ENCODE peak calls at places on chromosomes 7 and 10, in eight cellular contexts. One of them, this sample, is unnamed.

GRCh38 chr10:34960983-34961382 is 129.2 kb downstream of the CUL2 start:
- DNase-seq in GM12878: no peak
- DNase-seq in K562: no peak
- DNase-seq in Panc1: no peak
- DNase-seq in A549: no peak
- DNase-seq in HCT116: no peak
- DNase-seq in SK-N-SH: peak
- DNase-seq in GM23338: peak
- DNase-seq in this sample: no peak

GRCh38 chr10:3339531-3339950 is 167.0 kb upstream of the PITRM1 start:
- DNase-seq in GM12878: no peak
- DNase-seq in K562: no peak
- DNase-seq in Panc1: no peak
- DNase-seq in A549: no peak
- DNase-seq in HCT116: no peak
- DNase-seq in SK-N-SH: no peak
- DNase-seq in GM23338: no peak
- DNase-seq in this sample: no peak

GRCh38 chr7:44218418-44219201 is 17.8 kb downstream of the YKT6 start:
- DNase-seq in GM12878: no peak
- DNase-seq in K562: peak
- DNase-seq in Panc1: no peak
- DNase-seq in A549: no peak
- DNase-seq in HCT116: no peak
- DNase-seq in SK-N-SH: peak
- DNase-seq in GM23338: peak
- DNase-seq in this sample: no peak

GRCh38 chr7:11153694-11154093 is 180.0 kb downstream of the PHF14 start:
- DNase-seq in GM12878: no peak
- DNase-seq in K562: no peak
- DNase-seq in Panc1: no peak
- DNase-seq in A549: no peak
- DNase-seq in HCT116: no peak
- DNase-seq in SK-N-SH: no peak
- DNase-seq in GM23338: peak
- DNase-seq in this sample: no peak

GRCh38 chr10:99339563-99340047 is 10.4 kb downstream of the CNNM1 start:
- DNase-seq in GM12878: no peak
- DNase-seq in K562: no peak
- DNase-seq in Panc1: no peak
- DNase-seq in A549: no peak
- DNase-seq in HCT116: no peak
- DNase-seq in SK-N-SH: no peak
- DNase-seq in GM23338: no peak
- DNase-seq in this sample: no peak

GRCh38 chr10:68105820-68106219 is 3.5 kb upstream of the MYPN start:
- DNase-seq in GM12878: no peak
- DNase-seq in K562: no peak
- DNase-seq in Panc1: peak
- DNase-seq in A549: no peak
- DNase-seq in HCT116: no peak
- DNase-seq in SK-N-SH: no peak
- DNase-seq in GM23338: no peak
- DNase-seq in this sample: no peak

GRCh38 chr7:156927571-156928405 is 21.7 kb upstream of the NOM1 start:
- DNase-seq in GM12878: no peak
- DNase-seq in K562: no peak
- DNase-seq in Panc1: no peak
- DNase-seq in A549: no peak
- DNase-seq in HCT116: no peak
- DNase-seq in SK-N-SH: no peak
- DNase-seq in GM23338: no peak
- DNase-seq in this sample: no peak

GRCh38 chr10:11871470-11871869 is 48.3 kb downstream of the PROSER2 start:
- DNase-seq in GM12878: no peak
- DNase-seq in K562: peak
- DNase-seq in Panc1: no peak
- DNase-seq in A549: no peak
- DNase-seq in HCT116: no peak
- DNase-seq in SK-N-SH: no peak
- DNase-seq in GM23338: no peak
- DNase-seq in this sample: no peak

GRCh38 chr7:139490130-139490529 is 6.7 kb upstream of the KLRG2 start:
- DNase-seq in GM12878: no peak
- DNase-seq in K562: no peak
- DNase-seq in Panc1: no peak
- DNase-seq in A549: no peak
- DNase-seq in HCT116: no peak
- DNase-seq in SK-N-SH: no peak
- DNase-seq in GM23338: no peak
- DNase-seq in this sample: no peak

GRCh38 chr10:62817120-62817762 is 1.1 kb upstream of the EGR2 start:
- DNase-seq in GM12878: no peak
- DNase-seq in K562: peak
- DNase-seq in Panc1: no peak
- DNase-seq in A549: no peak
- DNase-seq in HCT116: no peak
- DNase-seq in SK-N-SH: peak
- DNase-seq in GM23338: peak
- DNase-seq in this sample: peak

GRCh38 chr7:22853674-22854157 is 31.1 kb upstream of the TOMM7 start:
- DNase-seq in GM12878: no peak
- DNase-seq in K562: no peak
- DNase-seq in Panc1: no peak
- DNase-seq in A549: peak
- DNase-seq in HCT116: peak
- DNase-seq in SK-N-SH: peak
- DNase-seq in GM23338: peak
- DNase-seq in this sample: peak

GRCh38 chr10:32265756-32266155 is 81.2 kb downstream of the EPC1 start:
- DNase-seq in GM12878: no peak
- DNase-seq in K562: no peak
- DNase-seq in Panc1: no peak
- DNase-seq in A549: no peak
- DNase-seq in HCT116: no peak
- DNase-seq in SK-N-SH: no peak
- DNase-seq in GM23338: no peak
- DNase-seq in this sample: no peak

GRCh38 chr7:38870147-38870546 is 38.8 kb downstream of the VPS41 start:
- DNase-seq in GM12878: no peak
- DNase-seq in K562: no peak
- DNase-seq in Panc1: no peak
- DNase-seq in A549: no peak
- DNase-seq in HCT116: no peak
- DNase-seq in SK-N-SH: no peak
- DNase-seq in GM23338: no peak
- DNase-seq in this sample: no peak

GRCh38 chr10:71695502-71696476 is 23.8 kb downstream of the C10orf105 start:
- DNase-seq in GM12878: no peak
- DNase-seq in K562: no peak
- DNase-seq in Panc1: no peak
- DNase-seq in A549: no peak
- DNase-seq in HCT116: no peak
- DNase-seq in SK-N-SH: no peak
- DNase-seq in GM23338: no peak
- DNase-seq in this sample: no peak

GRCh38 chr7:18667466-18667865 is 171.9 kb downstream of the HDAC9 start:
- DNase-seq in GM12878: no peak
- DNase-seq in K562: no peak
- DNase-seq in Panc1: peak
- DNase-seq in A549: no peak
- DNase-seq in HCT116: peak
- DNase-seq in SK-N-SH: no peak
- DNase-seq in GM23338: peak
- DNase-seq in this sample: no peak

GRCh38 chr10:98212204-98212603 is 55.8 kb downstream of the LOXL4 start:
- DNase-seq in GM12878: no peak
- DNase-seq in K562: no peak
- DNase-seq in Panc1: no peak
- DNase-seq in A549: no peak
- DNase-seq in HCT116: no peak
- DNase-seq in SK-N-SH: no peak
- DNase-seq in GM23338: no peak
- DNase-seq in this sample: no peak

GRCh38 chr10:49089152-49089788 is 26.1 kb downstream of the VSTM4 start:
- DNase-seq in GM12878: no peak
- DNase-seq in K562: no peak
- DNase-seq in Panc1: no peak
- DNase-seq in A549: no peak
- DNase-seq in HCT116: no peak
- DNase-seq in SK-N-SH: no peak
- DNase-seq in GM23338: no peak
- DNase-seq in this sample: no peak

GRCh38 chr7:3042301-3042700 is 1.4 kb downstream of the CARD11 start:
- DNase-seq in GM12878: no peak
- DNase-seq in K562: no peak
- DNase-seq in Panc1: no peak
- DNase-seq in A549: no peak
- DNase-seq in HCT116: no peak
- DNase-seq in SK-N-SH: no peak
- DNase-seq in GM23338: no peak
- DNase-seq in this sample: no peak

DNA sequence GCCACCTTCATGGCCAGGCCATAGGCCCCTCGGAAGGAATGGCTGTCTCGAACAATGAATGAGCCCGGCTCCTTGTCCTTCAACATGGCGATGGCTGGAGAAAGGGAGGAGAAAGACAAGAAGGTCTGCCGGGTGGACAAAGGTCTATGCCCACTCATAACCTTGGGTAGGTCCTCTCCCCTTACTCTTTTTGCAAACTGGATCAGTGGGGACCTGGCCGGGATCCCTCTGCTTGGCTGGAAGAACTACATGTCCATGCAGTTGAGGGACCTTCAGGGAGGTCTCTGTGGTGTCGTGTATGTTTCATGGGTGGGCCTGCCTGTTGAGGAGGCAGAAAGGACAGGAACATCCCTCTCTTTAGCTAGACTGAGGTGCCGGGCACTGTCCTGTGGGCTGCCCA is 284.8 kb downstream of the TNS3 start:
- DNase-seq in GM12878: no peak
- DNase-seq in K562: no peak
- DNase-seq in Panc1: no peak
- DNase-seq in A549: no peak
- DNase-seq in HCT116: no peak
- DNase-seq in SK-N-SH: no peak
- DNase-seq in GM23338: no peak
- DNase-seq in this sample: no peak
- TF ChIP-seq REST in GM12878: no peak
- TF ChIP-seq REST in K562: no peak
- TF ChIP-seq REST in Panc1: no peak
- TF ChIP-seq REST in A549: no peak
- TF ChIP-seq REST in HCT116: no peak
- TF ChIP-seq REST in SK-N-SH: no peak
- TF ChIP-seq REST in GM23338: no peak
- TF ChIP-seq REST in this sample: no peak

GRCh38 chr10:44280211-44280610 is 104.7 kb downstream of the CXCL12 start:
- DNase-seq in GM12878: no peak
- DNase-seq in K562: no peak
- DNase-seq in Panc1: no peak
- DNase-seq in A549: no peak
- DNase-seq in HCT116: no peak
- DNase-seq in SK-N-SH: no peak
- DNase-seq in GM23338: no peak
- DNase-seq in this sample: no peak

GRCh38 chr10:44281089-44281613 is 103.7 kb downstream of the CXCL12 start:
- DNase-seq in GM12878: no peak
- DNase-seq in K562: no peak
- DNase-seq in Panc1: no peak
- DNase-seq in A549: no peak
- DNase-seq in HCT116: no peak
- DNase-seq in SK-N-SH: no peak
- DNase-seq in GM23338: no peak
- DNase-seq in this sample: no peak

GRCh38 chr10:44280615-44281014 is 104.3 kb downstream of the CXCL12 start:
- DNase-seq in GM12878: no peak
- DNase-seq in K562: no peak
- DNase-seq in Panc1: no peak
- DNase-seq in A549: no peak
- DNase-seq in HCT116: no peak
- DNase-seq in SK-N-SH: no peak
- DNase-seq in GM23338: no peak
- DNase-seq in this sample: no peak

GRCh38 chr10:44279376-44279775 is 105.5 kb downstream of the CXCL12 start:
- DNase-seq in GM12878: no peak
- DNase-seq in K562: no peak
- DNase-seq in Panc1: no peak
- DNase-seq in A549: no peak
- DNase-seq in HCT116: no peak
- DNase-seq in SK-N-SH: no peak
- DNase-seq in GM23338: no peak
- DNase-seq in this sample: no peak

DNA sequence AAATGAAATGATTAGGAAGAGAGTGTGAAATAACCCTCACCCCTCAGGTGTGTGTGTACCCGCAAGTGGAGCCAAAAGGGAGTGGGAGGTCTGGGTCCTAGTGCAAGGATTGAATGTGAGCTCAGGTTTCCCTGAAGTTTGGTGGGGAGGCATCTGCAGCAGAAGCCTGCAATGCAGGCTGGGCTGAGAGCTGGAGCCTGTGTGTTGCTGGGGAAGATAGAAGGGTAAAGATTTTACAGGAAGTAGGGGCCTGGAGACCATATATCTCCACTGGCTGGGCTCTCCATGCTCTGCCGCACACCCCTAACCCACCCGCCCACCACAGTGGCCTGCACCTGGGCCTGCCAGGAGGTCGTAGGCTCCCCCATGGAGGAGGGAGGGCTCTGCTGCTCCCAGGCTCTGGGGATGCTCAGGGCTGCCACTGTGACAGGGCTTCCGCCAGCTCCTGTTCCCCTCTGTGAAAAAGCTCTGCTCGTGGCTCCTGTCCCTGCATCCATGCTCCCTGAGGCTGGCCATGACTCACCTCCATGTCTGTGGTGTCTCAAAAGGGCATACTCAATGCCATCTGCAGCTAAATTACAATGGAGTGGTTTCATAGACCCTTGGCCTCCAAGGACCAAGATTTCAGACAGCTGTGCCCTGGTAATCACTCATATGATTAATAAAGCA is 106.1 kb downstream of the CXCL12 start:
- DNase-seq in GM12878: no peak
- DNase-seq in K562: no peak
- DNase-seq in Panc1: no peak
- DNase-seq in A549: peak
- DNase-seq in HCT116: no peak
- DNase-seq in SK-N-SH: peak
- DNase-seq in GM23338: no peak
- DNase-seq in this sample: no peak
- TF ChIP-seq REST in GM12878: no peak
- TF ChIP-seq REST in K562: no peak
- TF ChIP-seq REST in Panc1: no peak
- TF ChIP-seq REST in A549: no peak
- TF ChIP-seq REST in HCT116: no peak
- TF ChIP-seq REST in SK-N-SH: no peak
- TF ChIP-seq REST in GM23338: no peak
- TF ChIP-seq REST in this sample: no peak

GRCh38 chr7:662576-662975 is 63.9 kb upstream of the DNAAF5 start:
- DNase-seq in GM12878: no peak
- DNase-seq in K562: no peak
- DNase-seq in Panc1: no peak
- DNase-seq in A549: no peak
- DNase-seq in HCT116: no peak
- DNase-seq in SK-N-SH: no peak
- DNase-seq in GM23338: no peak
- DNase-seq in this sample: no peak
- TF ChIP-seq REST in GM12878: no peak
- TF ChIP-seq REST in K562: no peak
- TF ChIP-seq REST in Panc1: no peak
- TF ChIP-seq REST in A549: no peak
- TF ChIP-seq REST in HCT116: no peak
- TF ChIP-seq REST in SK-N-SH: no peak
- TF ChIP-seq REST in GM23338: no peak
- TF ChIP-seq REST in this sample: no peak

GRCh38 chr7:158061031-158061630 is 526.5 kb downstream of the PTPRN2 start:
- DNase-seq in GM12878: no peak
- DNase-seq in K562: no peak
- DNase-seq in Panc1: no peak
- DNase-seq in A549: no peak
- DNase-seq in HCT116: no peak
- DNase-seq in SK-N-SH: no peak
- DNase-seq in GM23338: no peak
- DNase-seq in this sample: no peak
- TF ChIP-seq REST in GM12878: no peak
- TF ChIP-seq REST in K562: no peak
- TF ChIP-seq REST in Panc1: no peak
- TF ChIP-seq REST in A549: no peak
- TF ChIP-seq REST in HCT116: no peak
- TF ChIP-seq REST in SK-N-SH: no peak
- TF ChIP-seq REST in GM23338: no peak
- TF ChIP-seq REST in this sample: no peak